ENCODE peak calls at places on chromosome 5, in four cellular contexts. F is neural crest cell, J is MCF 10A, R is pons. M is an unnamed sample.

GRCh38 chr5:419970-420369 is 23.0 kb upstream of the EXOC3 start:
- DNase-seq in F (no peak), J (no peak), R (no peak), M (no peak)

GRCh38 chr5:107067391-107067790 is 603.3 kb downstream of the EFNA5 start:
- DNase-seq in J (no peak), F (peak), R (peak), M (peak)

GRCh38 chr5:2149196-2149541 is 266.4 kb upstream of the IRX4 start:
- DNase-seq in J (peak), F (no peak), R (no peak), M (no peak)

GRCh38 chr5:2883771-2884170 is 132.3 kb upstream of the IRX2 start:
- DNase-seq in F (no peak), R (no peak), J (no peak), M (no peak)

GRCh38 chr5:22505891-22506290 is 347.3 kb downstream of the CDH12 start:
- DNase-seq in R (no peak), F (no peak), J (no peak), M (no peak)

GRCh38 chr5:57210633-57211032 is 36.8 kb downstream of the GPBP1 start:
- DNase-seq in R (no peak), F (no peak), J (no peak), M (no peak)

GRCh38 chr5:15645776-15646175 is 145.8 kb downstream of the FBXL7 start:
- DNase-seq in F (no peak), J (no peak), R (no peak), M (no peak)

GRCh38 chr5:14396071-14396470 is 185.5 kb upstream of the OTULINL start:
- DNase-seq in J (no peak), R (no peak), F (no peak), M (no peak)

GRCh38 chr5:168368854-168369253 is 77.4 kb downstream of the WWC1 start:
- DNase-seq in J (no peak), F (no peak), R (no peak), M (no peak)